ENCODE peak calls at places on chromosomes 4 and X, in six cellular contexts. B, D, E, X, V and N are unnamed samples.

GRCh38 chr4:15116509-15117079 is 114.3 kb downstream of the CPEB2 start:
- DNase-seq in B (no peak), D (no peak), E (no peak), X (no peak), V (no peak), N (no peak)

GRCh38 chrX:51496501-51497291 is at the start of gene NUDT11:
- DNase-seq in B (peak; percentile 88), D (peak; percentile 42), E (no peak), X (no peak), V (no peak), N (peak; percentile 77)

GRCh38 chr4:63493265-63493664 is 916.0 kb downstream of the TECRL start:
- DNase-seq in B (no peak), D (no peak), E (no peak), X (no peak), V (no peak), N (no peak)

GRCh38 chr4:16875487-16875886 is 23.0 kb downstream of the LDB2 start:
- DNase-seq in B (peak; percentile 97), D (no peak), E (no peak), X (no peak), V (no peak), N (no peak)

GRCh38 chrX:97057349-97057909 is 173.7 kb downstream of the RPA4 start:
- DNase-seq in B (no peak), D (no peak), E (no peak), X (no peak), V (no peak), N (no peak)

GRCh38 chrX:49177338-49177833 is 5.7 kb downstream of the PLP2 start:
- DNase-seq in B (no peak), D (no peak), E (peak; percentile 51), X (no peak), V (no peak), N (no peak)

GRCh38 chr4:4412661-4413372 is 25.9 kb downstream of the NSG1 start:
- DNase-seq in B (no peak), D (no peak), E (no peak), X (no peak), V (no peak), N (no peak)

GRCh38 chr4:169745291-169745690 is 12.5 kb downstream of the HPF1 start:
- DNase-seq in B (peak; percentile 77), D (no peak), E (no peak), X (no peak), V (no peak), N (no peak)

GRCh38 chrX:78104447-78105176 is 564 bp downstream of the PGK1 start:
- DNase-seq in B (peak; percentile 75), D (peak; percentile 44), E (peak; percentile 87), X (peak; percentile 29), V (peak; percentile 15), N (peak; percentile 74)

GRCh38 chr4:1601533-1601835 is 82.6 kb downstream of the FAM53A start:
- DNase-seq in B (no peak), D (no peak), E (no peak), X (no peak), V (no peak), N (peak; percentile 19)

GRCh38 chr4:25439913-25440477 is 62.9 kb downstream of the ANAPC4 start:
- DNase-seq in B (peak; percentile 71), D (peak; percentile 41), E (peak; percentile 93), X (peak; percentile 80), V (peak; percentile 17), N (peak; percentile 68)

GRCh38 chrX:120408168-120408567 is 46.3 kb downstream of the ATP1B4 start:
- DNase-seq in B (no peak), D (no peak), E (no peak), X (no peak), V (no peak), N (no peak)

GRCh38 chr4:143384381-143384994 is 47.8 kb downstream of the GAB1 start:
- DNase-seq in B (peak; percentile 85), D (no peak), E (no peak), X (no peak), V (no peak), N (no peak)

GRCh38 chr4:1026115-1026514 is 14.7 kb downstream of the FGFRL1 start:
- DNase-seq in B (no peak), D (peak; percentile 74), E (peak; percentile 68), X (peak; percentile 41), V (no peak), N (peak; percentile 79)

GRCh38 chr4:151246742-151247141 is 30.2 kb upstream of the PRSS48 start:
- DNase-seq in B (no peak), D (no peak), E (no peak), X (no peak), V (no peak), N (no peak)

GRCh38 chrX:13647709-13648212 is 5.2 kb upstream of the TCEANC start:
- DNase-seq in B (no peak), D (peak; percentile 29), E (no peak), X (peak; percentile 78), V (peak; percentile 59), N (peak; percentile 87)

GRCh38 chr4:79983431-79983830 is 89.6 kb downstream of the ANTXR2 start:
- DNase-seq in B (no peak), D (no peak), E (no peak), X (no peak), V (no peak), N (no peak)